ENCODE peak calls at places on chromosomes 11 and 22, in eight cellular contexts. G is NCI-H187 treated with DMSO at 0.1 percent for 48 hours; P is CD4-positive, alpha-beta T cell; R is GM10248; M is GM20000; T is nephron progenitor cell; E is GM23338; Q is GDM1. Y is an unnamed sample.

GRCh38 chr11:79536155-79536917 is 95.5 kb upstream of the TENM4 start:
- DNase-seq in G (no peak), P (no peak), R (no peak), M (no peak), T (no peak), E (no peak), Q (no peak), Y (no peak)

GRCh38 chr22:25027052-25027525 is 74.6 kb downstream of the KIAA1671 start:
- DNase-seq in G (no peak), P (no peak), R (no peak), M (no peak), T (no peak), E (no peak), Q (no peak), Y (no peak)

GRCh38 chr11:1953489-1954284 is 6.6 kb downstream of the MRPL23 start:
- DNase-seq in G (no peak), P (peak), R (no peak), M (no peak), T (peak), E (no peak), Q (no peak), Y (no peak)

GRCh38 chr11:2517016-2517385 is 72.2 kb downstream of the KCNQ1 start:
- DNase-seq in G (no peak), P (no peak), R (no peak), M (no peak), T (no peak), E (no peak), Q (no peak), Y (no peak)

GRCh38 chr11:120079750-120080610 is 57.9 kb downstream of the TRIM29 start:
- DNase-seq in G (no peak), P (no peak), R (no peak), M (no peak), T (no peak), E (peak), Q (no peak), Y (peak)

GRCh38 chr11:61756452-61757212 is 4.2 kb downstream of the MYRF start:
- DNase-seq in G (no peak), P (no peak), R (peak), M (peak), T (no peak), E (no peak), Q (no peak), Y (peak)

GRCh38 chr11:128594246-128594645 is 6.9 kb upstream of the ETS1 start:
- DNase-seq in G (no peak), P (no peak), R (no peak), M (no peak), T (no peak), E (no peak), Q (no peak), Y (no peak)

GRCh38 chr11:134155946-134156865 is 67.6 kb downstream of the NCAPD3 start:
- DNase-seq in G (no peak), P (no peak), R (no peak), M (no peak), T (no peak), E (no peak), Q (no peak), Y (no peak)

GRCh38 chr22:48505891-48506290 is 1321.8 kb downstream of the BRD1 start:
- DNase-seq in G (no peak), P (no peak), R (no peak), M (no peak), T (no peak), E (no peak), Q (no peak), Y (no peak)

GRCh38 chr11:33531743-33532181 is 168.9 kb downstream of the C11orf91 start:
- DNase-seq in G (no peak), P (no peak), R (no peak), M (no peak), T (no peak), E (no peak), Q (no peak), Y (no peak)

GRCh38 chr11:128772814-128773213 is 78.9 kb downstream of the FLI1 start:
- DNase-seq in G (peak), P (peak), R (no peak), M (no peak), T (no peak), E (no peak), Q (no peak), Y (no peak)

GRCh38 chr11:130865772-130866114 is 50.5 kb downstream of the SNX19 start:
- DNase-seq in G (no peak), P (no peak), R (no peak), M (no peak), T (no peak), E (no peak), Q (no peak), Y (no peak)

GRCh38 chr11:8832571-8833260 is 78.3 kb upstream of the AKIP1 start:
- DNase-seq in G (peak), P (no peak), R (peak), M (peak), T (peak), E (peak), Q (no peak), Y (no peak)

GRCh38 chr11:19891050-19891449 is 178.4 kb downstream of the NAV2 start:
- DNase-seq in G (no peak), P (no peak), R (no peak), M (no peak), T (no peak), E (no peak), Q (no peak), Y (no peak)

GRCh38 chr11:64531422-64531821 is 59.6 kb upstream of the SLC22A12 start:
- DNase-seq in G (no peak), P (no peak), R (no peak), M (no peak), T (no peak), E (no peak), Q (no peak), Y (no peak)

GRCh38 chr11:114257621-114258558 is 38.3 kb upstream of the NNMT start:
- DNase-seq in G (no peak), P (no peak), R (no peak), M (no peak), T (peak), E (peak), Q (no peak), Y (no peak)

GRCh38 chr11:16194566-16194965 is 161.8 kb downstream of the SOX6 start:
- DNase-seq in G (no peak), P (no peak), R (no peak), M (no peak), T (no peak), E (peak), Q (no peak), Y (no peak)

GRCh38 chr11:94912806-94913205 is 60.5 kb downstream of the CWC15 start:
- DNase-seq in G (no peak), P (no peak), R (no peak), M (no peak), T (no peak), E (no peak), Q (no peak), Y (no peak)

GRCh38 chr11:117392979-117393378 is 65.3 kb downstream of the CEP164 start:
- DNase-seq in G (no peak), P (no peak), R (no peak), M (no peak), T (no peak), E (no peak), Q (no peak), Y (no peak)

GRCh38 chr11:74138572-74138971 is 32.2 kb downstream of the C2CD3 start:
- DNase-seq in G (no peak), P (no peak), R (no peak), M (no peak), T (no peak), E (peak), Q (no peak), Y (no peak)

GRCh38 chr11:62423012-62423411 is 4.2 kb downstream of the SCGB1A1 start:
- DNase-seq in G (no peak), P (no peak), R (no peak), M (no peak), T (no peak), E (no peak), Q (no peak), Y (no peak)

GRCh38 chr22:20591660-20592310 is 84.4 kb downstream of the MED15 start:
- DNase-seq in G (no peak), P (no peak), R (no peak), M (no peak), T (peak), E (peak), Q (no peak), Y (no peak)

GRCh38 chr11:120467627-120468026 is 43.9 kb upstream of the GRIK4 start:
- DNase-seq in G (no peak), P (no peak), R (no peak), M (no peak), T (no peak), E (no peak), Q (no peak), Y (no peak)

GRCh38 chr11:35418282-35418846 is 994 bp downstream of the SLC1A2 start:
- DNase-seq in G (no peak), P (no peak), R (no peak), M (no peak), T (peak), E (peak), Q (no peak), Y (no peak)